ENCODE peak calls at places on chromosomes 6 and 20, in ten cellular contexts. One of them, this sample, is unnamed.

GRCh38 chr6:168616807-168617756 is 176.1 kb downstream of the SMOC2 start:
- DNase-seq in thoracic aorta: no peak
- DNase-seq in MCF 10A: peak
- DNase-seq in tibial artery: no peak
- DNase-seq in ascending aorta: no peak
- DNase-seq in endothelial cell: no peak
- DNase-seq in astrocyte of the spinal cord: no peak
- DNase-seq in foreskin keratinocyte: no peak
- DNase-seq in A549: peak
- DNase-seq in kidney epithelial cell: no peak
- DNase-seq in this sample: no peak

GRCh38 chr6:84728602-84729001 is 35.8 kb downstream of the TBX18 start:
- DNase-seq in endothelial cell: no peak
- DNase-seq in ascending aorta: no peak
- DNase-seq in foreskin keratinocyte: peak
- DNase-seq in tibial artery: no peak
- DNase-seq in thoracic aorta: no peak
- DNase-seq in astrocyte of the spinal cord: peak
- DNase-seq in A549: peak
- DNase-seq in MCF 10A: peak
- DNase-seq in kidney epithelial cell: no peak
- DNase-seq in this sample: no peak

GRCh38 chr20:10649817-10650200 is 24.0 kb downstream of the JAG1 start:
- DNase-seq in A549: no peak
- DNase-seq in MCF 10A: no peak
- DNase-seq in thoracic aorta: no peak
- DNase-seq in foreskin keratinocyte: no peak
- DNase-seq in astrocyte of the spinal cord: no peak
- DNase-seq in kidney epithelial cell: peak
- DNase-seq in tibial artery: no peak
- DNase-seq in endothelial cell: no peak
- DNase-seq in ascending aorta: no peak
- DNase-seq in this sample: no peak

GRCh38 chr6:41936073-41936837 is 5.4 kb downstream of the CCND3 start:
- DNase-seq in tibial artery: peak
- DNase-seq in foreskin keratinocyte: peak
- DNase-seq in A549: peak
- DNase-seq in kidney epithelial cell: peak
- DNase-seq in astrocyte of the spinal cord: peak
- DNase-seq in MCF 10A: peak
- DNase-seq in ascending aorta: no peak
- DNase-seq in thoracic aorta: peak
- DNase-seq in endothelial cell: peak
- DNase-seq in this sample: peak

GRCh38 chr20:45019764-45020126 is 53.4 kb downstream of the STK4 start:
- DNase-seq in kidney epithelial cell: no peak
- DNase-seq in thoracic aorta: no peak
- DNase-seq in ascending aorta: no peak
- DNase-seq in endothelial cell: no peak
- DNase-seq in MCF 10A: no peak
- DNase-seq in tibial artery: no peak
- DNase-seq in astrocyte of the spinal cord: no peak
- DNase-seq in A549: no peak
- DNase-seq in foreskin keratinocyte: no peak
- DNase-seq in this sample: no peak

GRCh38 chr6:116101298-116101718 is 655 bp downstream of the NT5DC1 start:
- DNase-seq in astrocyte of the spinal cord: no peak
- DNase-seq in A549: no peak
- DNase-seq in MCF 10A: no peak
- DNase-seq in kidney epithelial cell: no peak
- DNase-seq in tibial artery: peak
- DNase-seq in endothelial cell: no peak
- DNase-seq in ascending aorta: no peak
- DNase-seq in foreskin keratinocyte: no peak
- DNase-seq in thoracic aorta: peak
- DNase-seq in this sample: no peak

GRCh38 chr6:132961122-132961521 is 146.8 kb downstream of the RPS12 start:
- DNase-seq in endothelial cell: no peak
- DNase-seq in thoracic aorta: no peak
- DNase-seq in foreskin keratinocyte: no peak
- DNase-seq in A549: no peak
- DNase-seq in MCF 10A: no peak
- DNase-seq in ascending aorta: no peak
- DNase-seq in astrocyte of the spinal cord: peak
- DNase-seq in tibial artery: no peak
- DNase-seq in kidney epithelial cell: peak
- DNase-seq in this sample: no peak

GRCh38 chr20:32478576-32478975 is 106.6 kb downstream of the NOL4L start:
- DNase-seq in endothelial cell: no peak
- DNase-seq in MCF 10A: no peak
- DNase-seq in tibial artery: no peak
- DNase-seq in astrocyte of the spinal cord: no peak
- DNase-seq in ascending aorta: no peak
- DNase-seq in foreskin keratinocyte: no peak
- DNase-seq in thoracic aorta: no peak
- DNase-seq in kidney epithelial cell: no peak
- DNase-seq in A549: no peak
- DNase-seq in this sample: no peak

GRCh38 chr6:29696147-29697129 is 15.5 kb upstream of the ZFP57 start:
- DNase-seq in ascending aorta: no peak
- DNase-seq in kidney epithelial cell: no peak
- DNase-seq in endothelial cell: peak
- DNase-seq in A549: peak
- DNase-seq in thoracic aorta: no peak
- DNase-seq in astrocyte of the spinal cord: no peak
- DNase-seq in MCF 10A: peak
- DNase-seq in tibial artery: no peak
- DNase-seq in foreskin keratinocyte: no peak
- DNase-seq in this sample: no peak

GRCh38 chr6:2695464-2696095 is 55.1 kb downstream of the MYLK4 start:
- DNase-seq in A549: peak
- DNase-seq in MCF 10A: peak
- DNase-seq in foreskin keratinocyte: no peak
- DNase-seq in endothelial cell: no peak
- DNase-seq in astrocyte of the spinal cord: peak
- DNase-seq in thoracic aorta: no peak
- DNase-seq in ascending aorta: no peak
- DNase-seq in tibial artery: no peak
- DNase-seq in kidney epithelial cell: no peak
- DNase-seq in this sample: no peak

GRCh38 chr20:961768-962167 is 40.3 kb downstream of the RSPO4 start:
- DNase-seq in A549: no peak
- DNase-seq in tibial artery: no peak
- DNase-seq in foreskin keratinocyte: no peak
- DNase-seq in endothelial cell: no peak
- DNase-seq in MCF 10A: no peak
- DNase-seq in astrocyte of the spinal cord: no peak
- DNase-seq in ascending aorta: no peak
- DNase-seq in kidney epithelial cell: no peak
- DNase-seq in thoracic aorta: no peak
- DNase-seq in this sample: no peak

GRCh38 chr6:1574083-1574761 is 35.5 kb upstream of the FOXC1 start:
- DNase-seq in A549: no peak
- DNase-seq in astrocyte of the spinal cord: no peak
- DNase-seq in kidney epithelial cell: no peak
- DNase-seq in MCF 10A: no peak
- DNase-seq in endothelial cell: no peak
- DNase-seq in thoracic aorta: no peak
- DNase-seq in ascending aorta: no peak
- DNase-seq in tibial artery: peak
- DNase-seq in foreskin keratinocyte: no peak
- DNase-seq in this sample: no peak

GRCh38 chr6:38773338-38773737 is 58.2 kb downstream of the DNAH8 start:
- DNase-seq in A549: peak
- DNase-seq in foreskin keratinocyte: no peak
- DNase-seq in MCF 10A: peak
- DNase-seq in tibial artery: no peak
- DNase-seq in thoracic aorta: no peak
- DNase-seq in ascending aorta: no peak
- DNase-seq in endothelial cell: peak
- DNase-seq in astrocyte of the spinal cord: no peak
- DNase-seq in kidney epithelial cell: no peak
- DNase-seq in this sample: no peak

GRCh38 chr6:125750692-125751333 is 1.4 kb downstream of the HEY2 start:
- DNase-seq in astrocyte of the spinal cord: no peak
- DNase-seq in endothelial cell: no peak
- DNase-seq in MCF 10A: no peak
- DNase-seq in thoracic aorta: no peak
- DNase-seq in tibial artery: no peak
- DNase-seq in A549: no peak
- DNase-seq in foreskin keratinocyte: no peak
- DNase-seq in kidney epithelial cell: no peak
- DNase-seq in ascending aorta: no peak
- DNase-seq in this sample: no peak

GRCh38 chr20:4150095-4150492 is 134.7 kb upstream of the RNF24 start:
- DNase-seq in ascending aorta: no peak
- DNase-seq in foreskin keratinocyte: no peak
- DNase-seq in endothelial cell: no peak
- DNase-seq in MCF 10A: no peak
- DNase-seq in kidney epithelial cell: no peak
- DNase-seq in astrocyte of the spinal cord: peak
- DNase-seq in tibial artery: no peak
- DNase-seq in A549: peak
- DNase-seq in thoracic aorta: no peak
- DNase-seq in this sample: no peak

GRCh38 chr6:43575105-43575771 is 600 bp downstream of the XPO5 start:
- DNase-seq in MCF 10A: peak
- DNase-seq in astrocyte of the spinal cord: peak
- DNase-seq in ascending aorta: no peak
- DNase-seq in foreskin keratinocyte: no peak
- DNase-seq in tibial artery: peak
- DNase-seq in kidney epithelial cell: no peak
- DNase-seq in A549: no peak
- DNase-seq in thoracic aorta: no peak
- DNase-seq in endothelial cell: peak
- DNase-seq in this sample: peak
- TF ChIP-seq CTCF in MCF 10A: no peak
- TF ChIP-seq CTCF in astrocyte of the spinal cord: no peak
- TF ChIP-seq CTCF in ascending aorta: no peak
- TF ChIP-seq CTCF in foreskin keratinocyte: no peak
- TF ChIP-seq CTCF in tibial artery: no peak
- TF ChIP-seq CTCF in kidney epithelial cell: no peak
- TF ChIP-seq CTCF in A549: no peak
- TF ChIP-seq CTCF in thoracic aorta: no peak
- TF ChIP-seq CTCF in endothelial cell: no peak
- TF ChIP-seq CTCF in this sample: no peak

DNA sequence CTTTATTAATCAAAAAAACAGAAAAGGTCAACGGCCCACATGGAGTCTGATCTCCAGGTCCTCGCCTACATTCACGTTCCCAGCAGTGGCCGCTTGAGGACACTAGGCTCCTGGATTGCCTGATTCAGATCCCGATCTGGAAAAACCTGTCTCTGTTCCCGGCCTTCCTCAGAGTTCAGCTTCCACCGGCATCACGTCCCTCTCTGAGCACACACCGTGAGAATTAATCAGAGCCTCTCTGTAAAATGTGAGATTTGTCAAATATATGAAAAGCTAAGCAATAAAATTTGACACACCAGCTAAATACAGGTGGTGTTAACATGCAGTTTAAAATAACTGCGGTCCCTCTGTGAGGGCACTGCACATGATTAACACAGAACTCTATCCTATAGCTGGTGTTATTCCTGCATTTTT is 122.8 kb upstream of the COL21A1 start:
- DNase-seq in A549: peak
- DNase-seq in ascending aorta: peak
- DNase-seq in tibial artery: peak
- DNase-seq in MCF 10A: peak
- DNase-seq in thoracic aorta: peak
- DNase-seq in endothelial cell: peak
- DNase-seq in kidney epithelial cell: no peak
- DNase-seq in astrocyte of the spinal cord: peak
- DNase-seq in foreskin keratinocyte: peak
- DNase-seq in this sample: peak
- TF ChIP-seq CTCF in A549: peak
- TF ChIP-seq CTCF in ascending aorta: peak
- TF ChIP-seq CTCF in tibial artery: peak
- TF ChIP-seq CTCF in MCF 10A: peak
- TF ChIP-seq CTCF in thoracic aorta: peak
- TF ChIP-seq CTCF in endothelial cell: no peak
- TF ChIP-seq CTCF in kidney epithelial cell: peak
- TF ChIP-seq CTCF in astrocyte of the spinal cord: peak
- TF ChIP-seq CTCF in foreskin keratinocyte: peak
- TF ChIP-seq CTCF in this sample: peak

DNA sequence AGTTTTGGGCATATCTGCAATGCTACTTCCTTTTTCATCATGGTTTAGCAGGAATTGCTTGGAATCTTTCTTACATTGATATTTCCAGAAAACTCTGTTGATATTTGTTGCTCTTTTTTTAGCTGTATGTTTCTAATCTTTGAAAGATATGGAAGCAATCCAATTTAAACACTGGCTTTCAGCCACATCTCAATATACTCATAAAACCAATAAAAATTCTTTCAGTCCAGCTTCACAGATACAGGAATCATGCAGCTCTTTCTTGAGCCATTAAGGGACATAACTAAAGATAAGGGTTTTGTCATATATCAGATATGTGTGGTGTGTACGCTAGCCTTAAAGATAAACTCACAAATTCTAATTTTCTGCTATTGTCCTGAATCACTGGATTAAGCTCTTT is 47.4 kb downstream of the PKIB start:
- DNase-seq in thoracic aorta: no peak
- DNase-seq in astrocyte of the spinal cord: peak
- DNase-seq in foreskin keratinocyte: no peak
- DNase-seq in endothelial cell: no peak
- DNase-seq in kidney epithelial cell: no peak
- DNase-seq in MCF 10A: no peak
- DNase-seq in A549: no peak
- DNase-seq in tibial artery: no peak
- DNase-seq in ascending aorta: no peak
- DNase-seq in this sample: no peak
- TF ChIP-seq CTCF in thoracic aorta: no peak
- TF ChIP-seq CTCF in astrocyte of the spinal cord: no peak
- TF ChIP-seq CTCF in foreskin keratinocyte: no peak
- TF ChIP-seq CTCF in endothelial cell: no peak
- TF ChIP-seq CTCF in kidney epithelial cell: no peak
- TF ChIP-seq CTCF in MCF 10A: no peak
- TF ChIP-seq CTCF in A549: no peak
- TF ChIP-seq CTCF in tibial artery: no peak
- TF ChIP-seq CTCF in ascending aorta: no peak
- TF ChIP-seq CTCF in this sample: no peak

DNA sequence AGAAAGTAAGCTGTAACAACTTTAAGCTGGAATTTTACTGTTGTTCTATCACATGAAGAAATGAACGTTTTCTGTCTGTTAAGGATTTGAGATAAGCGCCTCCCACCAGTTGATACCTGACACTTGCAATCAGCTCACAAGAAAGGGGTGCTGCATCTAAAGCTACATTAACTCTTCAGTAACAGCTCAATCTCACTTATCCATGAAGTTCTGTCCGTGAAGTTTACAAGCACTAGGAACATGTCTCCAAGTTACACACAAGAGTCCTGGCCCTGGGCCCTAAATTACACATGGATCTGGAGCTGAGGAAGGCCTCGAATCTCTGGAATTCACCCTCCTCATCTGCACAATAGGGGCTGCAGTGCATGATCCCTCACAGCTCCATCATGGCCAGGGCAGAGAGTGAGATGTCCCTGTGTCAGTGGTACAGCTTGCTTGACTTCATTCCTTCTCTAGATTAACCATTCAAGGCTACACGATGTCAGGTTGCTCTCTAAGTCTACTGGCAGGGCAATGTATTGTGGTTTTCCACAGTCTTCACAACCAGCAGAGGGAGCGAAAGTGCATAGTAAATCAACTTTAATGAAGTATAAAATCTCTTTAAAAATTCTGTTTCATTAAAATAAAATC is 182.4 kb upstream of the MCHR2 start:
- DNase-seq in foreskin keratinocyte: peak
- DNase-seq in tibial artery: no peak
- DNase-seq in astrocyte of the spinal cord: peak
- DNase-seq in ascending aorta: no peak
- DNase-seq in endothelial cell: peak
- DNase-seq in A549: peak
- DNase-seq in kidney epithelial cell: peak
- DNase-seq in MCF 10A: peak
- DNase-seq in thoracic aorta: no peak
- DNase-seq in this sample: no peak
- TF ChIP-seq CTCF in foreskin keratinocyte: peak
- TF ChIP-seq CTCF in tibial artery: no peak
- TF ChIP-seq CTCF in astrocyte of the spinal cord: peak
- TF ChIP-seq CTCF in ascending aorta: peak
- TF ChIP-seq CTCF in endothelial cell: no peak
- TF ChIP-seq CTCF in A549: no peak
- TF ChIP-seq CTCF in kidney epithelial cell: peak
- TF ChIP-seq CTCF in MCF 10A: peak
- TF ChIP-seq CTCF in thoracic aorta: peak
- TF ChIP-seq CTCF in this sample: peak